ENCODE peak calls at places on chromosomes 3 and 15, in five cellular contexts. S, L, C, F and O are unnamed samples.

GRCh38 chr3:196207159-196207832 is 3.9 kb downstream of the ZDHHC19 start:
- DNase-seq in S (no peak), L (peak), F (no peak), C (peak), O (no peak)

GRCh38 chr3:5138214-5138981 is 16.3 kb downstream of the ARL8B start:
- DNase-seq in L (no peak), F (no peak), C (no peak), S (no peak), O (no peak)

GRCh38 chr3:150922611-150923010 is 17.4 kb upstream of the MINDY4B start:
- DNase-seq in S (no peak), L (peak), F (no peak), C (no peak), O (no peak)

GRCh38 chr15:39624806-39625205 is 43.9 kb downstream of the THBS1 start:
- DNase-seq in S (no peak), L (no peak), F (peak), C (peak), O (no peak)

GRCh38 chr3:45435961-45436360 is 47.6 kb downstream of the LARS2 start:
- DNase-seq in L (no peak), C (no peak), S (no peak), F (no peak), O (no peak)

GRCh38 chr3:62295571-62295970 is 77.8 kb downstream of the FEZF2 start:
- DNase-seq in S (no peak), F (no peak), L (no peak), C (no peak), O (no peak)

GRCh38 chr15:48486228-48486627 is 155.0 kb downstream of the DUT start:
- DNase-seq in L (no peak), C (no peak), S (no peak), F (no peak), O (no peak)

GRCh38 chr3:124768812-124769211 is 38.6 kb downstream of the UMPS start:
- DNase-seq in F (no peak), C (no peak), S (peak), L (peak), O (no peak)

GRCh38 chr3:134075568-134075825 is 45.8 kb upstream of the SLCO2A1 start:
- DNase-seq in L (no peak), C (no peak), F (no peak), S (no peak), O (no peak)

GRCh38 chr3:52721002-52721741 is 15.3 kb downstream of the SPCS1 start:
- DNase-seq in L (no peak), S (no peak), F (peak), C (no peak), O (no peak)

GRCh38 chr15:37837276-37837675 is 97.2 kb upstream of the TMCO5A start:
- DNase-seq in F (no peak), C (no peak), L (no peak), S (no peak), O (no peak)

GRCh38 chr15:52344592-52344991 is 49.0 kb upstream of the MYO5C start:
- DNase-seq in F (no peak), S (no peak), C (no peak), L (no peak), O (no peak)

GRCh38 chr3:13452490-13453335 is 27.4 kb upstream of the HDAC11 start:
- DNase-seq in F (peak), S (peak), C (peak), L (peak), O (no peak)

GRCh38 chr3:186790261-186790981 is 7.0 kb downstream of the EIF4A2 start:
- DNase-seq in C (no peak), S (no peak), L (peak), F (peak), O (no peak)

GRCh38 chr15:44713006-44713966 is 2.0 kb downstream of the B2M start:
- DNase-seq in C (no peak), F (no peak), L (peak), S (no peak), O (no peak)

GRCh38 chr3:13130464-13131193 is 57.4 kb upstream of the IQSEC1 start:
- DNase-seq in C (no peak), F (no peak), L (no peak), S (no peak), O (no peak)

GRCh38 chr3:121883507-121883906 is 10.7 kb upstream of the SLC15A2 start:
- DNase-seq in F (no peak), S (no peak), L (peak), C (no peak), O (no peak)

GRCh38 chr3:8239718-8240698 is 261.6 kb upstream of the LMCD1 start:
- DNase-seq in S (peak), L (peak), C (no peak), F (peak), O (peak)

GRCh38 chr3:187040637-187041361 is 98.5 kb downstream of the RPL39L start:
- DNase-seq in L (no peak), F (no peak), S (no peak), C (no peak), O (no peak)

GRCh38 chr15:82646250-82647044 is 716 bp downstream of the CPEB1 start:
- DNase-seq in F (peak), L (peak), C (no peak), S (no peak), O (no peak)

GRCh38 chr15:65964792-65965433 is 95.6 kb downstream of the RAB11A start:
- DNase-seq in F (no peak), S (no peak), C (no peak), L (no peak), O (no peak)

GRCh38 chr15:31405200-31405929 is 78.7 kb downstream of the KLF13 start:
- DNase-seq in C (no peak), F (no peak), S (no peak), L (no peak), O (no peak)

GRCh38 chr3:141905129-141905528 is 28.7 kb downstream of the ATP1B3 start:
- DNase-seq in C (no peak), S (no peak), F (no peak), L (no peak), O (no peak)

GRCh38 chr15:97683816-97684215 is 276.7 kb upstream of the ARRDC4 start:
- DNase-seq in F (no peak), L (no peak), C (no peak), S (no peak), O (no peak)

GRCh38 chr15:35713733-35714132 is 167.8 kb upstream of the DPH6 start:
- DNase-seq in F (no peak), C (no peak), S (no peak), L (no peak), O (no peak)

GRCh38 chr15:62691008-62691407 is 351.5 kb upstream of the TPM1 start:
- DNase-seq in C (no peak), S (no peak), F (no peak), L (no peak), O (no peak)
- TF ChIP-seq CTCF in C (no peak), S (no peak), F (no peak), L (no peak), O (no peak)

GRCh38 chr3:119033393-119034255 is 1.0 kb downstream of the IGSF11 start:
- DNase-seq in L (no peak), C (no peak), F (no peak), S (no peak), O (no peak)

GRCh38 chr3:119034256-119035013 is at the start of gene IGSF11:
- DNase-seq in F (peak), L (peak), S (peak), C (peak), O (peak)

GRCh38 chr3:119035014-119035346 is 334 bp upstream of the IGSF11 start:
- DNase-seq in S (no peak), F (no peak), L (peak), C (no peak), O (no peak)
- TF ChIP-seq CTCF in S (no peak), F (no peak), L (no peak), C (no peak), O (no peak)

DNA sequence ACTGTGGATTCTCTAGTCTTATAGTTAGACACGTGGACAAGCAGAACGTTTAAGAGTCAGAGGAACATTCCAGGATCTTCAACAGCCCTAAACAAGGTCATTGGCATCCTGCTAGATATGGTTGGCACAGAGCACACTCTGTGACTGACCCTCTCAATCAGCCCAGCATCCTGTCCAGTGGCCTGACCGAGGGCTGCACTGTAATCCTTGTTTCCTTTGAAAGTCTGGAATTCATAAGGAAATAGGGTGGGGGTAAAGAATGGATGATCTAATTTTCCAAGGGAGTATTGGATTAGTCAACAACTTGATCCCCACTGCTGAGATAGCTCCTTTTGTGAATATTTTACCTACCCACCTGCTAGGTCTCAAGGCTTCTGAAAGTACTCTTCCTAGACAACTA is 94.5 kb upstream of the DLG1 start:
- DNase-seq in L (no peak), F (no peak), C (no peak), S (no peak), O (no peak)
- TF ChIP-seq CTCF in L (no peak), F (no peak), C (no peak), S (no peak), O (no peak)

DNA sequence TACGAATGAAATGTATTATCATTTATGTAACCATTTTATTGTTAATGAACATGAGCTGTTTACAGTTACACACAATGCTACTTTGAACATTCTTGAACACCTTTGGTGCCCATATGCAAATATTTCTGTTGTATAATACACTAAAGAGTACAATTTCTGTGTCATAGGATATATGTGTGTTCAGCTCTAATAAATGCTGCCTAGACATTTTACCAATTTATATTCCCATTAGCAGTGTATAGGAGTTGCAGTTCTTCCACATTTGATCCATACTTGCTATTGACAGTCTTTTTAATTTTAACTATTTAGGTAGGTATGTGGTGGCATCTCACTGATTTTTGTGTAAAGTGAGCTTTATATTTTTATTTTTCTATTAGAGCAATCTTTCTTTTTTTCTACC is 331.8 kb downstream of the ZIC1 start:
- DNase-seq in S (no peak), F (no peak), C (no peak), L (no peak), O (no peak)
- TF ChIP-seq CTCF in S (no peak), F (no peak), C (no peak), L (no peak), O (no peak)

GRCh38 chr15:59646271-59646670 is 11.0 kb downstream of the GTF2A2 start:
- DNase-seq in S (no peak), C (no peak), F (no peak), L (no peak), O (no peak)

GRCh38 chr15:59644757-59645156 is 12.6 kb downstream of the GTF2A2 start:
- DNase-seq in S (no peak), C (no peak), F (no peak), L (no peak), O (no peak)

GRCh38 chr15:59647085-59647484 is 10.2 kb downstream of the GTF2A2 start:
- DNase-seq in S (no peak), L (no peak), C (no peak), F (no peak), O (no peak)

GRCh38 chr15:59642351-59642750 is 15.0 kb downstream of the GTF2A2 start:
- DNase-seq in F (no peak), S (no peak), C (no peak), L (no peak), O (no peak)
- TF ChIP-seq CTCF in F (no peak), S (peak), C (no peak), L (no peak), O (peak)

DNA sequence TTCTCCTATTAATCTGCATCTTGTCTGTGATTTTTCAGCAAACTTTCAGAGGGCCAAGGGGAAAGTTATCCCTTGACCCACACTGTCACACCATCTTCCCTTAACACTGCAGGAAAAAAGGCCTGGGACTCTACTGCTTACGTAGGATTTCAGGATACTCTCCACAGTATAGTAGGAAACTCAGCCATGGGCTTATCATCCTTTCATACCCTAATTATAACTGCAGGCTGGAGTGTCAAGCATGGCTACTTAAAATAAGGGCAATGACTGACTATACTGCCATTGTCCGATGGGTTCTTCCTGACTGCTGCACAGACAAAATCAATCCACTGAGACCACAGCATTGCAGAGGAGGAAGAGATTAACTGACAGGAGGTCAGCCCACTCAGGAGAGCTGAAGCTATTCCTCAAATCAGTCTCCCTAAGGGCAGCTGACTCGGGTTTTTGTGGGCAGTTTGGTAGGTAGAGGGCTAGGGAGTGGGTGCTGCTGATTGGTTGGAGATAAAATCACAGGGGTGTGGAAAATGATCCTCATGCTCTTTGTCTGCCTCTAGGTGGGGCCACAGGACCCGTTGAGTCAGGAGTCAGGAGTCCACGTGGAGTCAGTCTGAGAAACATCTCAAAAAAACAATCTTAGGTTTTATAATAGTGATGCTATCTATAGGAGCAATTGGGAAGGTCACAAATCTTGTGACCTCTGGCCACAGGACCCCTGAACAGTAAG is 118.2 kb upstream of the STRIT1 start:
- DNase-seq in S (no peak), L (peak), F (no peak), C (no peak), O (no peak)
- TF ChIP-seq CTCF in S (no peak), L (peak), F (peak), C (no peak), O (no peak)

DNA sequence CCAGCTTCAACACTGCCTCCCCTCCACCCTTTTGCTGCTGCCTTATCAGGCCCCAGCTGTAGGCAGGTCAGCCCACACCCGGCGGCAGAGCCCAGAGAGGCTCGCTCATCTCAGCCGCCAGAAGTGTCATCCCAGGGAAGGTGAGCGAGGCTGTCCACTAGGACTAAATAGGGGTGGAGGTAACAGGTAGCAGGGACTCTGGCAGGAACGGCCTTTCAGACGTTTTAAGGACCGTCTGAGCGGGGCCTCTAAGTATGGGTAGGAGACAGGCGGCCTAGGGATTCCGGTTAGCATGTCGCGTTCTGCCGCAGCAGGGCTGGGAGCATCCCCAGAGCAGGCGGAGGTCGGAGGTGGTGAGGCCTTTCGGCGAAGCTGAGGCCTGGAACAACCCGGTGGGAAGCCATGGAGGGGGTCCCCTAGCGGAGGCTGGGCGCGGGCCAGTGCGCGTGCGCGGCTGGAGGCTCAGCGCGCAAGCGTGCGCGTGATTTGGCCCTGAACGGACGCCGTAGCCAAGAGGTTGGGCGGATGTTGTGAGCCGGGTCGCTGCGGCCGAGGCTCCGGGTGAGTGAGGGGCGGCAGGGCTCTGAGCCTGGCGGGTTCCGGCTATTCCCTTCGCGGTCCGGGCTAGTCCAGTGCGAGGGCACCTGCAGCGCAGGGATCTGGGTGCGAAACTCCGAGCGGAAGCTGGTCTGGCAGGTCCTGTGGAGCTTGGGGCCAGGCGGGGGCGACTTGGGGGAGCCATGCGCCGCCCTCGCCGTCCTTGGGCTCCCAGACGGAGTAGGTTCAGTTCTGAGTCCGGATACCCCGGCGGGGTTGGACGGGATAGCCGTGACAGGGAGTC is at the start of the genes MST1 and RNF123:
- DNase-seq in F (peak), S (peak), L (peak), C (peak), O (peak)
- TF ChIP-seq CTCF in F (peak), S (no peak), L (peak), C (peak), O (peak)

GRCh38 chr3:27914199-27914598 is 192.1 kb upstream of the EOMES start:
- DNase-seq in C (no peak), F (no peak), S (no peak), L (peak), O (no peak)
- TF ChIP-seq CTCF in C (no peak), F (peak), S (no peak), L (peak), O (no peak)

GRCh38 chr15:62124953-62125263 is 40.2 kb downstream of the C2CD4B start:
- DNase-seq in S (no peak), L (no peak), F (no peak), C (no peak), O (no peak)
- TF ChIP-seq CTCF in S (no peak), L (peak), F (peak), C (no peak), O (peak)

GRCh38 chr3:42732829-42733459 is 30.3 kb upstream of the HHATL start:
- DNase-seq in F (no peak), L (peak), S (peak), C (no peak), O (no peak)
- TF ChIP-seq CTCF in F (no peak), L (no peak), S (peak), C (no peak), O (peak)